ENCODE peak calls at places on chromosomes 6 and 20, in five cellular contexts. U is Peyer's patch, D is substantia nigra, W is GM23338, H is colonic mucosa. C is an unnamed sample.

GRCh38 chr6:137926207-137926731 is 59.2 kb downstream of the TNFAIP3 start:
- DNase-seq in H (no peak), W (peak), U (no peak), D (no peak), C (no peak)

GRCh38 chr20:23116301-23117089 is 30.4 kb upstream of the CD93 start:
- DNase-seq in U (peak), D (no peak), W (no peak), H (no peak), C (no peak)

GRCh38 chr20:63351811-63352591 is 9.1 kb downstream of the CHRNA4 start:
- DNase-seq in U (no peak), W (peak), D (no peak), H (no peak), C (no peak)

GRCh38 chr6:150370112-150370511 is 1.3 kb downstream of the IYD start:
- DNase-seq in U (no peak), W (no peak), H (no peak), D (no peak), C (no peak)

GRCh38 chr20:44810391-44811149 is at the start of gene RIMS4:
- DNase-seq in W (peak), U (no peak), D (no peak), H (no peak), C (no peak)

GRCh38 chr20:5720696-5721095 is 29.5 kb upstream of the SHLD1 start:
- DNase-seq in D (no peak), W (no peak), H (no peak), U (no peak), C (no peak)

GRCh38 chr20:61935926-61936700 is 129.6 kb downstream of the TAF4 start:
- DNase-seq in U (peak), D (no peak), W (no peak), H (no peak), C (no peak)

GRCh38 chr6:12751694-12752304 is 35.2 kb downstream of the PHACTR1 start:
- DNase-seq in D (no peak), U (no peak), W (peak), H (peak), C (peak)

GRCh38 chr6:834879-835278 is 141.9 kb upstream of the EXOC2 start:
- DNase-seq in W (no peak), D (no peak), H (no peak), U (no peak), C (no peak)

GRCh38 chr20:36182604-36183154 is 28.1 kb downstream of the EPB41L1 start:
- DNase-seq in U (no peak), D (no peak), H (no peak), W (no peak), C (no peak)

GRCh38 chr6:108768792-108769524 is 79.3 kb upstream of the ARMC2 start:
- DNase-seq in H (no peak), U (no peak), D (no peak), W (no peak), C (peak)

GRCh38 chr6:122610690-122611455 is 668 bp downstream of the PKIB start:
- DNase-seq in U (peak), D (no peak), W (peak), H (peak), C (peak)

GRCh38 chr6:56022678-56023077 is 147.3 kb upstream of the BMP5 start:
- DNase-seq in H (no peak), D (no peak), W (no peak), U (no peak), C (no peak)

GRCh38 chr6:1222426-1223311 is 89.2 kb upstream of the FOXQ1 start:
- DNase-seq in D (no peak), H (no peak), U (no peak), W (no peak), C (no peak)

GRCh38 chr20:14972256-14972655 is 634.8 kb upstream of the FLRT3 start:
- DNase-seq in W (no peak), D (no peak), H (no peak), U (no peak), C (no peak)

GRCh38 chr6:157001716-157002115 is 224.5 kb downstream of the ARID1B start:
- DNase-seq in U (no peak), D (no peak), W (no peak), H (no peak), C (no peak)

GRCh38 chr6:154615483-154616025 is 105.1 kb upstream of the CNKSR3 start:
- DNase-seq in D (no peak), H (peak), W (peak), U (peak), C (peak)

GRCh38 chr6:51505451-51505850 is 582.0 kb downstream of the PKHD1 start:
- DNase-seq in U (no peak), W (no peak), H (no peak), D (no peak), C (no peak)

GRCh38 chr6:9398794-9399373 is 963.5 kb upstream of the SLC35B3 start:
- DNase-seq in U (no peak), W (peak), D (no peak), H (peak), C (no peak)

GRCh38 chr6:9404351-9405146 is 969.2 kb upstream of the SLC35B3 start:
- DNase-seq in H (no peak), D (no peak), W (no peak), U (no peak), C (no peak)

GRCh38 chr6:9405369-9405768 is 970.0 kb upstream of the SLC35B3 start:
- DNase-seq in D (no peak), H (no peak), U (no peak), W (no peak), C (no peak)

GRCh38 chr6:9399916-9400315 is 964.6 kb upstream of the SLC35B3 start:
- DNase-seq in W (no peak), H (no peak), U (no peak), D (no peak), C (no peak)

GRCh38 chr6:9401936-9402335 is 966.6 kb upstream of the SLC35B3 start:
- DNase-seq in D (no peak), U (no peak), W (no peak), H (no peak), C (no peak)
- H3K27ac ChIP-seq in D (no peak), U (no peak), W (no peak), H (no peak), C (no peak)

GRCh38 chr6:78935561-78935960 is 68.2 kb downstream of the IRAK1BP1 start:
- DNase-seq in H (no peak), U (no peak), D (no peak), W (no peak), C (no peak)

GRCh38 chr6:78942451-78942850 is 75.1 kb downstream of the IRAK1BP1 start:
- DNase-seq in W (no peak), U (no peak), H (no peak), D (no peak), C (no peak)

DNA sequence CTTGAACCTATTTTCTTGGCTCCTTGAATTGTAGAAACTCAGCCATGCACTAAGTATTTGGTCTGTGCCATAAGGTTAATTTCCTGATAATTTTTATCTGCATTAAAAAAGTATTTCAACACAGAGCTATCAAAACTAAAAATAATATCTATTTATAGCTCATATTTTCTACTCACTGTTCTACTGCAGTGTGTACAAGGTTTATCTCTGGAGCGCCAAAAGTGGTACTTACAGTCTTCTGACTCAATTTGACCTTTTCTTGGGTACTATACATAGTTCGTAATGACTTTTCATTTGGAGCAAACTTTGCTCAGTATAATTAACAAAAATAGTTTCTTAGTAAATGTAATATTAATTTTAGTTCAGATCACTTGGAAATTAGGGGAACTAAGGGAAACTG is 69.2 kb downstream of the IRAK1BP1 start:
- DNase-seq in U (no peak), D (no peak), W (no peak), H (no peak), C (no peak)
- H3K27ac ChIP-seq in U (no peak), D (no peak), W (no peak), H (no peak), C (no peak)

GRCh38 chr6:113642714-113643442 is 214.3 kb upstream of the MARCKS start:
- DNase-seq in D (no peak), W (peak), U (no peak), H (peak), C (peak)
- H3K27ac ChIP-seq in D (no peak), W (no peak), U (peak), H (peak), C (peak)

DNA sequence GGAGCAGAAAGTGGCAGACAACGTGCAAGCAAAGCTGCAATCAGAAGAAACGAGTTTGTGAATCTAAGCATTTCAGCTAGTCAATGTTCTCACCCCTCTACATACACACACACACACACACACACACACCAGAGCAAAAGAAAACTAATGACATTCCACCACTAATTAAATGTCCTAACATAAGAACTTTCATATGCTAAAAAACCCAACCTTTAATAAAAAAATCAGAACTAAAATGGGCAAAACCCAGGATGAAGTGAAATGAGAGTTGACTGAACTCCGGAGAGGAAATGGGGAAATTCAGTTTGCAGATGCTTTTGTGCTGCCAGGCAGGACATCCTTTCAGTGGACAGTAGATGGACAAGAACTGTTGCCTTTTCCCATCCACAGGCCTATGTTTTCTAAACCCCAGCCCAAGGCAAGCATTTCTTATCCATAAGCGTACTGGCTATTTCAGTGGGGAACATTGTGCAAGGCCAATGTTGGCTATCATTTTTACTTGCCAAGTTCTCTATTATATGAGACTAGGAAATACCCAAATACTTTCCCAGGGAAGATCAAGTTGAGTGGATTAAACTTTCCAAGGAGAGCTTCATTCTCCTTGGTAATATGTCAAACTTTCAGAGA is 27.2 kb downstream of the RIN2 start:
- DNase-seq in U (no peak), H (no peak), D (no peak), W (no peak), C (no peak)
- H3K27ac ChIP-seq in U (peak), H (peak), D (peak), W (no peak), C (no peak)

GRCh38 chr6:159728552-159728951 is 1.2 kb downstream of the WTAP start:
- DNase-seq in U (no peak), D (no peak), W (no peak), H (no peak), C (no peak)
- H3K27ac ChIP-seq in U (peak), D (no peak), W (no peak), H (peak), C (peak)

DNA sequence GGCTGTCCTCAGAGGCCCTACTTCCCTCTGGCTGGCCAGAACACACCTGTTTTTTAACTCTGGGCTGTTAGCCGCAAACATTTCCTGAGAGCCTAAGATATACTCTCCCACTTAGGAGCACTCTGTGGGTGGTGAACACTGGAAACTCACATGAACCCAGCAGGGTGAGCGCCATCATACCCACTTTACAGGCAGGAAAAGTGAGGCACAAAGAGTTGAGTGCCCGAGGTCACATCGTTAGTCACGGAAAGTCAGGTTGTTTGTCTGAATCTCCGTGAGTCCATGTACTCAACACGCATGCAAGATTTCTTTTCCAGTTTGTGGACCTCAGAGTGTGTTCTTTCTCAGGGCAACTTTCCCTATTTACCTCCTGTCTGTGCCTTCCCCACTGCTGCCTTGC is 1.9 kb downstream of the BAK1 start:
- DNase-seq in U (no peak), W (no peak), H (no peak), D (no peak), C (no peak)
- H3K27ac ChIP-seq in U (peak), W (no peak), H (peak), D (no peak), C (no peak)

DNA sequence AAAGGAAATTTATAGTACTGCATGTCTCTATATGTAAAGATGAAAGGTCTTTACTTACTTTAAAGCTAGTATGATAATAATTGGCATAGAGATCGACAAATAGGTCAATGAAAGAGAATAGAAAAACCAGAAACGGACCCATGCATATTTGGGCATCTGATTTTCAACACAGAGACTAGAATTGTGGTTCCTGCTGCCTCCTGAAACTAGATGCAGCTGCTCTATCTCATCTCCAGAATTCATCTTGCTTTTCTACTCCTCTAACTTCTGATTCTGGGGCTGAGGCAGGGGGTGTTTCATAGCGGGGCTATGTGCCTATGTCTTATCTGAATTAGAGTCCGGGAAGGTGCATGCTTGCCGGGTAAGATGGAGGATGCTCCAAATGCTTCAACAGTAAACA is 105.9 kb downstream of the ADTRP start:
- DNase-seq in D (no peak), U (no peak), W (no peak), H (no peak), C (no peak)
- H3K27ac ChIP-seq in D (no peak), U (no peak), W (no peak), H (no peak), C (no peak)

GRCh38 chr6:111766524-111766857 is 106.8 kb downstream of the FYN start:
- DNase-seq in W (no peak), U (no peak), D (no peak), H (no peak), C (no peak)

GRCh38 chr6:111765681-111766523 is 107.3 kb downstream of the FYN start:
- DNase-seq in H (no peak), U (no peak), W (no peak), D (no peak), C (no peak)

GRCh38 chr6:111768431-111768770 is 104.9 kb downstream of the FYN start:
- DNase-seq in D (no peak), W (peak), H (no peak), U (no peak), C (no peak)

GRCh38 chr6:111769365-111770127 is 103.7 kb downstream of the FYN start:
- DNase-seq in U (no peak), W (no peak), D (no peak), H (no peak), C (no peak)

GRCh38 chr6:111767752-111768430 is 105.4 kb downstream of the FYN start:
- DNase-seq in D (no peak), W (no peak), U (no peak), H (no peak), C (no peak)
- H3K27ac ChIP-seq in D (no peak), W (no peak), U (peak), H (no peak), C (no peak)

GRCh38 chr6:153167026-153167891 is 36.2 kb upstream of the RGS17 start:
- DNase-seq in W (no peak), D (no peak), U (no peak), H (no peak), C (no peak)
- H3K27ac ChIP-seq in W (no peak), D (no peak), U (no peak), H (peak), C (no peak)